ENCODE peak calls at places on chromosomes 6 and 20, in ten cellular contexts. One of them, this sample, is unnamed. For H3K4me1, the result is how much of the 10 kb centered on the place peaks cover.

GRCh38 chr20:31838646-31839292 is 6.6 kb downstream of the FOXS1 start:
- DNase-seq in endothelial cell of umbilical vein: peak
- DNase-seq in thoracic aorta: no peak
- DNase-seq in osteoblast: no peak
- DNase-seq in right atrium auricular region: no peak
- DNase-seq in iPS DF 6.9: no peak
- DNase-seq in left lung: no peak
- DNase-seq in heart right ventricle: no peak
- DNase-seq in left ventricle myocardium inferior: no peak
- DNase-seq in Panc1: no peak
- DNase-seq in this sample: no peak

GRCh38 chr20:62665826-62666735 is 23.8 kb downstream of the SLCO4A1 start:
- DNase-seq in endothelial cell of umbilical vein: no peak
- DNase-seq in thoracic aorta: no peak
- DNase-seq in osteoblast: no peak
- DNase-seq in right atrium auricular region: no peak
- DNase-seq in iPS DF 6.9: no peak
- DNase-seq in left lung: no peak
- DNase-seq in heart right ventricle: no peak
- DNase-seq in left ventricle myocardium inferior: no peak
- DNase-seq in Panc1: no peak
- DNase-seq in this sample: peak

GRCh38 chr20:63130654-63131577 is 85.0 kb downstream of the YTHDF1 start:
- DNase-seq in endothelial cell of umbilical vein: no peak
- DNase-seq in thoracic aorta: no peak
- DNase-seq in osteoblast: peak
- DNase-seq in right atrium auricular region: no peak
- DNase-seq in iPS DF 6.9: no peak
- DNase-seq in left lung: no peak
- DNase-seq in heart right ventricle: no peak
- DNase-seq in left ventricle myocardium inferior: no peak
- DNase-seq in Panc1: no peak
- DNase-seq in this sample: no peak

GRCh38 chr6:45830441-45831139 is 185.1 kb downstream of the CLIC5 start:
- DNase-seq in endothelial cell of umbilical vein: no peak
- DNase-seq in thoracic aorta: no peak
- DNase-seq in osteoblast: no peak
- DNase-seq in right atrium auricular region: no peak
- DNase-seq in iPS DF 6.9: no peak
- DNase-seq in left lung: no peak
- DNase-seq in heart right ventricle: no peak
- DNase-seq in left ventricle myocardium inferior: no peak
- DNase-seq in Panc1: no peak
- DNase-seq in this sample: no peak

GRCh38 chr6:142861711-142862110 is 83.3 kb downstream of the HIVEP2 start:
- DNase-seq in endothelial cell of umbilical vein: no peak
- DNase-seq in thoracic aorta: no peak
- DNase-seq in osteoblast: no peak
- DNase-seq in right atrium auricular region: no peak
- DNase-seq in iPS DF 6.9: no peak
- DNase-seq in left lung: no peak
- DNase-seq in heart right ventricle: no peak
- DNase-seq in left ventricle myocardium inferior: no peak
- DNase-seq in Panc1: no peak
- DNase-seq in this sample: no peak

GRCh38 chr6:14917101-14917500 is 328.8 kb upstream of the JARID2 start:
- DNase-seq in endothelial cell of umbilical vein: no peak
- DNase-seq in thoracic aorta: no peak
- DNase-seq in osteoblast: peak
- DNase-seq in right atrium auricular region: no peak
- DNase-seq in iPS DF 6.9: no peak
- DNase-seq in left lung: no peak
- DNase-seq in heart right ventricle: no peak
- DNase-seq in left ventricle myocardium inferior: no peak
- DNase-seq in Panc1: no peak
- DNase-seq in this sample: no peak

GRCh38 chr20:31846793-31847138 is 1.4 kb upstream of the FOXS1 start:
- DNase-seq in endothelial cell of umbilical vein: no peak
- DNase-seq in thoracic aorta: no peak
- DNase-seq in osteoblast: no peak
- DNase-seq in right atrium auricular region: no peak
- DNase-seq in iPS DF 6.9: no peak
- DNase-seq in left lung: no peak
- DNase-seq in heart right ventricle: no peak
- DNase-seq in left ventricle myocardium inferior: no peak
- DNase-seq in Panc1: no peak
- DNase-seq in this sample: no peak

GRCh38 chr20:40251284-40251932 is 437.6 kb downstream of the MAFB start:
- DNase-seq in endothelial cell of umbilical vein: peak
- DNase-seq in thoracic aorta: no peak
- DNase-seq in osteoblast: peak
- DNase-seq in right atrium auricular region: no peak
- DNase-seq in iPS DF 6.9: peak
- DNase-seq in left lung: no peak
- DNase-seq in heart right ventricle: no peak
- DNase-seq in left ventricle myocardium inferior: no peak
- DNase-seq in Panc1: no peak
- DNase-seq in this sample: peak

GRCh38 chr6:157089851-157090250 is 233.5 kb downstream of the TMEM242 start:
- DNase-seq in endothelial cell of umbilical vein: no peak
- DNase-seq in thoracic aorta: no peak
- DNase-seq in osteoblast: no peak
- DNase-seq in right atrium auricular region: no peak
- DNase-seq in iPS DF 6.9: peak
- DNase-seq in left lung: no peak
- DNase-seq in heart right ventricle: no peak
- DNase-seq in left ventricle myocardium inferior: no peak
- DNase-seq in Panc1: no peak
- DNase-seq in this sample: no peak

DNA sequence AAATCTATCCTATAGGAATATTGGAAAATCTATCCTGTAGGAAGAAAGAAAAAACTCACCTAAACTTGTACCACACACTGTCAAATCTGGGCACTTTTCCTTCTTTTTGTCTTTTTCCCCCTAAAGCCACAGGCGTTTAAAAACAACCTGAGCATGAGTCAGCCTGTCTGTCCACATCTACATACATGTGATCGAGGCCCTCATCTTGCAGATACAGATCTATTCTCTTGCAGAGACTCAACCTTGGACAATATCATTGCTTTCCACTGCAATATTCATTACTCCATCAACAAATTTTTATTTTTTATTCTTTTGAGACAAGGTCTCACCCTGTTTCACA is 95.9 kb upstream of the IYD start:
- DNase-seq in endothelial cell of umbilical vein: no peak
- DNase-seq in thoracic aorta: no peak
- DNase-seq in osteoblast: no peak
- DNase-seq in right atrium auricular region: no peak
- DNase-seq in iPS DF 6.9: no peak
- DNase-seq in left lung: no peak
- DNase-seq in heart right ventricle: no peak
- DNase-seq in left ventricle myocardium inferior: no peak
- DNase-seq in Panc1: no peak
- DNase-seq in this sample: no peak
- H3K4me1 ChIP-seq in endothelial cell of umbilical vein: under half
- H3K4me1 ChIP-seq in thoracic aorta: under half
- H3K4me1 ChIP-seq in osteoblast: under half
- H3K4me1 ChIP-seq in right atrium auricular region: under half
- H3K4me1 ChIP-seq in iPS DF 6.9: under half
- H3K4me1 ChIP-seq in left lung: under half
- H3K4me1 ChIP-seq in heart right ventricle: under half
- H3K4me1 ChIP-seq in left ventricle myocardium inferior: under half
- H3K4me1 ChIP-seq in Panc1: under half
- H3K4me1 ChIP-seq in this sample: under half

GRCh38 chr20:48817367-48818030 is 10.3 kb downstream of the PREX1 start:
- DNase-seq in endothelial cell of umbilical vein: peak
- DNase-seq in thoracic aorta: no peak
- DNase-seq in osteoblast: peak
- DNase-seq in right atrium auricular region: no peak
- DNase-seq in iPS DF 6.9: no peak
- DNase-seq in left lung: no peak
- DNase-seq in heart right ventricle: no peak
- DNase-seq in left ventricle myocardium inferior: no peak
- DNase-seq in Panc1: no peak
- DNase-seq in this sample: no peak

GRCh38 chr20:48816282-48816860 is 11.4 kb downstream of the PREX1 start:
- DNase-seq in endothelial cell of umbilical vein: no peak
- DNase-seq in thoracic aorta: no peak
- DNase-seq in osteoblast: no peak
- DNase-seq in right atrium auricular region: no peak
- DNase-seq in iPS DF 6.9: no peak
- DNase-seq in left lung: no peak
- DNase-seq in heart right ventricle: no peak
- DNase-seq in left ventricle myocardium inferior: no peak
- DNase-seq in Panc1: no peak
- DNase-seq in this sample: no peak

GRCh38 chr20:48819089-48819488 is 8.7 kb downstream of the PREX1 start:
- DNase-seq in endothelial cell of umbilical vein: no peak
- DNase-seq in thoracic aorta: no peak
- DNase-seq in osteoblast: no peak
- DNase-seq in right atrium auricular region: no peak
- DNase-seq in iPS DF 6.9: no peak
- DNase-seq in left lung: no peak
- DNase-seq in heart right ventricle: no peak
- DNase-seq in left ventricle myocardium inferior: no peak
- DNase-seq in Panc1: no peak
- DNase-seq in this sample: no peak

GRCh38 chr20:48818481-48818987 is 9.3 kb downstream of the PREX1 start:
- DNase-seq in endothelial cell of umbilical vein: no peak
- DNase-seq in thoracic aorta: no peak
- DNase-seq in osteoblast: no peak
- DNase-seq in right atrium auricular region: no peak
- DNase-seq in iPS DF 6.9: no peak
- DNase-seq in left lung: no peak
- DNase-seq in heart right ventricle: no peak
- DNase-seq in left ventricle myocardium inferior: no peak
- DNase-seq in Panc1: no peak
- DNase-seq in this sample: no peak

DNA sequence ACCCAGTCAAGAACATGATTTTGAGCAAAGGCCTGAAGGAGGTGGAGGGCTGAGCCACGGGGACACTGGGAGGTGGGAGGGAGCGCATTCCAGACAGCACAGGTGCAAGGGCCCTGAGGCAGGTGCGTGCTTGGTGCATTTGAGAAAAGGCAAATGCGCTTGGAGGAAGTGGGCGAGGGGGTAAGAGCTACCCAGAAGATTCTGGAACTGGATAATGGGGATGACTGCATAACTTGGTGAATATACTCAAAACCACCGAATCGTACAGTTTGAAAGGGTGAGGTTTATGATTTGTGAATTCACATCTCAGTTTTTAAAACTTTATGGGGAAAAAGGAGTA is 9.8 kb downstream of the PREX1 start:
- DNase-seq in endothelial cell of umbilical vein: no peak
- DNase-seq in thoracic aorta: no peak
- DNase-seq in osteoblast: no peak
- DNase-seq in right atrium auricular region: no peak
- DNase-seq in iPS DF 6.9: no peak
- DNase-seq in left lung: no peak
- DNase-seq in heart right ventricle: no peak
- DNase-seq in left ventricle myocardium inferior: no peak
- DNase-seq in Panc1: no peak
- DNase-seq in this sample: no peak
- H3K4me1 ChIP-seq in endothelial cell of umbilical vein: under half
- H3K4me1 ChIP-seq in thoracic aorta: half or more
- H3K4me1 ChIP-seq in osteoblast: under half
- H3K4me1 ChIP-seq in right atrium auricular region: under half
- H3K4me1 ChIP-seq in iPS DF 6.9: under half
- H3K4me1 ChIP-seq in left lung: under half
- H3K4me1 ChIP-seq in heart right ventricle: under half
- H3K4me1 ChIP-seq in left ventricle myocardium inferior: half or more
- H3K4me1 ChIP-seq in Panc1: under half
- H3K4me1 ChIP-seq in this sample: under half

GRCh38 chr6:137399949-137400443 is 94.2 kb downstream of the OLIG3 start:
- DNase-seq in endothelial cell of umbilical vein: no peak
- DNase-seq in thoracic aorta: no peak
- DNase-seq in osteoblast: no peak
- DNase-seq in right atrium auricular region: no peak
- DNase-seq in iPS DF 6.9: no peak
- DNase-seq in left lung: no peak
- DNase-seq in heart right ventricle: no peak
- DNase-seq in left ventricle myocardium inferior: no peak
- DNase-seq in Panc1: no peak
- DNase-seq in this sample: no peak
- H3K4me1 ChIP-seq in endothelial cell of umbilical vein: under half
- H3K4me1 ChIP-seq in thoracic aorta: under half
- H3K4me1 ChIP-seq in osteoblast: under half
- H3K4me1 ChIP-seq in right atrium auricular region: under half
- H3K4me1 ChIP-seq in iPS DF 6.9: under half
- H3K4me1 ChIP-seq in left lung: under half
- H3K4me1 ChIP-seq in heart right ventricle: under half
- H3K4me1 ChIP-seq in left ventricle myocardium inferior: under half
- H3K4me1 ChIP-seq in Panc1: under half
- H3K4me1 ChIP-seq in this sample: under half

GRCh38 chr20:47727909-47728361 is 57.3 kb downstream of the SULF2 start:
- DNase-seq in endothelial cell of umbilical vein: no peak
- DNase-seq in thoracic aorta: no peak
- DNase-seq in osteoblast: no peak
- DNase-seq in right atrium auricular region: no peak
- DNase-seq in iPS DF 6.9: no peak
- DNase-seq in left lung: peak
- DNase-seq in heart right ventricle: no peak
- DNase-seq in left ventricle myocardium inferior: no peak
- DNase-seq in Panc1: no peak
- DNase-seq in this sample: no peak

GRCh38 chr20:47724910-47725247 is 60.4 kb downstream of the SULF2 start:
- DNase-seq in endothelial cell of umbilical vein: no peak
- DNase-seq in thoracic aorta: no peak
- DNase-seq in osteoblast: no peak
- DNase-seq in right atrium auricular region: no peak
- DNase-seq in iPS DF 6.9: no peak
- DNase-seq in left lung: no peak
- DNase-seq in heart right ventricle: no peak
- DNase-seq in left ventricle myocardium inferior: no peak
- DNase-seq in Panc1: no peak
- DNase-seq in this sample: no peak

GRCh38 chr20:47727170-47727880 is 58.0 kb downstream of the SULF2 start:
- DNase-seq in endothelial cell of umbilical vein: no peak
- DNase-seq in thoracic aorta: no peak
- DNase-seq in osteoblast: no peak
- DNase-seq in right atrium auricular region: peak
- DNase-seq in iPS DF 6.9: no peak
- DNase-seq in left lung: peak
- DNase-seq in heart right ventricle: peak
- DNase-seq in left ventricle myocardium inferior: peak
- DNase-seq in Panc1: no peak
- DNase-seq in this sample: peak

GRCh38 chr20:47725248-47725973 is 59.9 kb downstream of the SULF2 start:
- DNase-seq in endothelial cell of umbilical vein: peak
- DNase-seq in thoracic aorta: peak
- DNase-seq in osteoblast: peak
- DNase-seq in right atrium auricular region: peak
- DNase-seq in iPS DF 6.9: peak
- DNase-seq in left lung: peak
- DNase-seq in heart right ventricle: peak
- DNase-seq in left ventricle myocardium inferior: peak
- DNase-seq in Panc1: peak
- DNase-seq in this sample: peak

DNA sequence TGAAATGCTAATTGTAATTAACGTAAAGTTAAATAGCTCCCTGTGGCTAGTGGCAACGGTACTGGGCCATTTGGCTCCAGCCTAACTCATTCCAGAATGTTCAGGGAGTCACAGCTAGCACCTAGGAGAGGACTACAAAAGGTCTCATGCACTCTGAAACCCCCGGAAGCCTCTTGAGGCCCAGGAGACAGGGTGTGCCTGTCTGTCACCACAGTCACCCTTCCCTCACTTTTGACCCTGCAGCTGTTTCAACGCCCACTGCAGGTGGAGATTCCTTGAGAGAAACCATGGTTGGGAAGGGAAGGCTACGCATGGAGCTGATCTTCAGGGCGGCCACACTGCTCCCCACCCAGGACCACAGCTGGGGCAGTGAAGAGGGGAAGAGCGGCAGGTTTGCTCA is 58.6 kb downstream of the SULF2 start:
- DNase-seq in endothelial cell of umbilical vein: no peak
- DNase-seq in thoracic aorta: no peak
- DNase-seq in osteoblast: no peak
- DNase-seq in right atrium auricular region: no peak
- DNase-seq in iPS DF 6.9: no peak
- DNase-seq in left lung: no peak
- DNase-seq in heart right ventricle: no peak
- DNase-seq in left ventricle myocardium inferior: no peak
- DNase-seq in Panc1: no peak
- DNase-seq in this sample: no peak
- H3K4me1 ChIP-seq in endothelial cell of umbilical vein: under half
- H3K4me1 ChIP-seq in thoracic aorta: under half
- H3K4me1 ChIP-seq in osteoblast: under half
- H3K4me1 ChIP-seq in right atrium auricular region: under half
- H3K4me1 ChIP-seq in iPS DF 6.9: under half
- H3K4me1 ChIP-seq in left lung: under half
- H3K4me1 ChIP-seq in heart right ventricle: under half
- H3K4me1 ChIP-seq in left ventricle myocardium inferior: under half
- H3K4me1 ChIP-seq in Panc1: under half
- H3K4me1 ChIP-seq in this sample: under half

This sample was measured in small intestine.